ENCODE peak calls at places on chromosomes 6 and 20, in seven cellular contexts. P is IMR-90; N is ovary; D is cardiac muscle cell; U is CD8-positive, alpha-beta T cell; B is mammary epithelial cell; R is transverse colon. V is an unnamed sample.

GRCh38 chr6:46925563-46926253 is 4.0 kb upstream of the ADGRF5 start:
- DNase-seq in P (peak; percentile 35), N (no peak), D (no peak), U (no peak), B (peak; percentile 71), R (no peak), V (peak; percentile 22)

GRCh38 chr20:52047811-52048302 is 143.7 kb downstream of the ZFP64 start:
- DNase-seq in P (peak; percentile 67), N (no peak), D (no peak), U (peak; percentile 17), B (peak; percentile 33), R (no peak), V (no peak)

GRCh38 chr20:31674895-31675827 is 37.4 kb downstream of the COX4I2 start:
- DNase-seq in P (peak; percentile 64), N (no peak), D (no peak), U (peak; percentile 66), B (peak; percentile 78), R (peak; percentile 69), V (no peak)

GRCh38 chr20:22536956-22537756 is 47.2 kb downstream of the FOXA2 start:
- DNase-seq in P (no peak), N (no peak), D (no peak), U (no peak), B (no peak), R (no peak), V (no peak)

GRCh38 chr20:15032352-15032622 is 694.9 kb upstream of the FLRT3 start:
- DNase-seq in P (no peak), N (no peak), D (no peak), U (no peak), B (no peak), R (no peak), V (no peak)

GRCh38 chr6:13729891-13730290 is 18.3 kb upstream of the RANBP9 start:
- DNase-seq in P (peak; percentile 79), N (no peak), D (no peak), U (no peak), B (peak; percentile 76), R (no peak), V (no peak)

GRCh38 chr20:25058797-25059486 is 1.0 kb upstream of the ACSS1 start:
- DNase-seq in P (peak; percentile 3), N (peak; percentile 45), D (no peak), U (no peak), B (no peak), R (peak; percentile 39), V (no peak)

GRCh38 chr6:30615958-30616810 is 859 bp downstream of the PPP1R10 start:
- DNase-seq in P (no peak), N (no peak), D (peak; percentile 24), U (peak; percentile 33), B (no peak), R (no peak), V (no peak)

GRCh38 chr6:15796130-15796766 is 133.4 kb upstream of the DTNBP1 start:
- DNase-seq in P (no peak), N (no peak), D (no peak), U (no peak), B (no peak), R (no peak), V (no peak)

GRCh38 chr20:5511082-5511481 is 194.3 kb upstream of the PROKR2 start:
- DNase-seq in P (no peak), N (no peak), D (no peak), U (no peak), B (no peak), R (no peak), V (no peak)

GRCh38 chr6:37236921-37237320 is 20.7 kb upstream of the TBC1D22B start:
- DNase-seq in P (peak; percentile 39), N (no peak), D (no peak), U (no peak), B (peak; percentile 36), R (no peak), V (no peak)

GRCh38 chr6:77425676-77426075 is 37.6 kb downstream of the HTR1B start:
- DNase-seq in P (peak; percentile 50), N (no peak), D (no peak), U (no peak), B (no peak), R (no peak), V (no peak)

GRCh38 chr20:21360686-21361085 is 36.6 kb downstream of the NKX2-4 start:
- DNase-seq in P (peak; percentile 40), N (no peak), D (no peak), U (no peak), B (peak; percentile 5), R (no peak), V (no peak)

GRCh38 chr20:61886721-61887658 is 178.7 kb downstream of the TAF4 start:
- DNase-seq in P (peak; percentile 35), N (peak; percentile 43), D (peak; percentile 49), U (peak; percentile 28), B (peak; percentile 14), R (no peak), V (no peak)

GRCh38 chr20:35702051-35702823 is 3.0 kb downstream of the ROMO1 start:
- DNase-seq in P (peak; percentile 79), N (no peak), D (no peak), U (no peak), B (peak; percentile 14), R (no peak), V (no peak)

GRCh38 chr20:57392512-57393271 is 1.5 kb downstream of the RBM38 start:
- DNase-seq in P (no peak), N (peak; percentile 58), D (no peak), U (peak; percentile 88), B (no peak), R (peak; percentile 77), V (no peak)

GRCh38 chr6:7535498-7535897 is 6.0 kb upstream of the DSP start:
- DNase-seq in P (peak; percentile 73), N (no peak), D (no peak), U (no peak), B (peak; percentile 58), R (no peak), V (no peak)

GRCh38 chr6:44593539-44593944 is 206.0 kb downstream of the CDC5L start:
- DNase-seq in P (peak; percentile 58), N (no peak), D (peak; percentile 80), U (peak; percentile 70), B (no peak), R (peak; percentile 48), V (peak; percentile 66)

GRCh38 chr20:63896136-63896890 is 1.4 kb downstream of the DNAJC5 start:
- DNase-seq in P (peak; percentile 46), N (peak; percentile 48), D (peak; percentile 28), U (peak; percentile 18), B (peak; percentile 43), R (peak; percentile 65), V (peak; percentile 37)

GRCh38 chr6:4608361-4609115 is 167.7 kb upstream of the CDYL start:
- DNase-seq in P (no peak), N (no peak), D (no peak), U (no peak), B (no peak), R (no peak), V (no peak)

GRCh38 chr20:64011366-64011779 is 24.6 kb upstream of the C20orf204 start:
- DNase-seq in P (no peak), N (no peak), D (no peak), U (no peak), B (no peak), R (no peak), V (no peak)

GRCh38 chr6:146892283-146892612 is 293.5 kb downstream of the ADGB start:
- DNase-seq in P (no peak), N (no peak), D (no peak), U (no peak), B (no peak), R (no peak), V (no peak)

GRCh38 chr6:31540640-31541039 is 1.2 kb downstream of the DDX39B start:
- DNase-seq in P (no peak), N (no peak), D (no peak), U (no peak), B (no peak), R (no peak), V (no peak)

GRCh38 chr20:63529180-63529860 is 7.9 kb downstream of the PTK6 start:
- DNase-seq in P (no peak), N (no peak), D (no peak), U (no peak), B (no peak), R (no peak), V (no peak)

DNA sequence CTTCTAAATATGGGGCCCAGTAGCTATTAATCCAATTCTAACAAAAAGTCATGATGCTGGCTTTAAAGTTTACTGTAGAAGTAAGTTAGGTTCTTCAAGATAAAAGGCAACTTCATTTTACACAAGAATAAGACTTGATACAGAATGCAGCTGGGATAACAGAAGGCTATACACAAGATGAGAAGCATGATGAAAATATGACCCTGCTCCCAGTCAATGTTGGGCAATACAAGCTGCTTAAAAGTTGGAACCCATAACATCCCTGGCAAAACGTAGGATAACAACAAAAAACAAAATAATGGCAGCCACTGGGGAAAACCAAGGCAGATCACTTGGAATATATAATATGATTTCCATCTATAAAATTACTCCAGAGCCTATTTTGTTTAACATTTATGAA is 87.6 kb upstream of the RSPO3 start:
- DNase-seq in P (no peak), N (no peak), D (no peak), U (no peak), B (no peak), R (no peak), V (no peak)
- H3K9me3 ChIP-seq in P (no peaks in the 10 kb centered on the region), N (no peaks in the 10 kb centered on the region), D (no peaks in the 10 kb centered on the region), U (no peaks in the 10 kb centered on the region), B (no peaks in the 10 kb centered on the region), R (no peaks in the 10 kb centered on the region), V (no peaks in the 10 kb centered on the region)

DNA sequence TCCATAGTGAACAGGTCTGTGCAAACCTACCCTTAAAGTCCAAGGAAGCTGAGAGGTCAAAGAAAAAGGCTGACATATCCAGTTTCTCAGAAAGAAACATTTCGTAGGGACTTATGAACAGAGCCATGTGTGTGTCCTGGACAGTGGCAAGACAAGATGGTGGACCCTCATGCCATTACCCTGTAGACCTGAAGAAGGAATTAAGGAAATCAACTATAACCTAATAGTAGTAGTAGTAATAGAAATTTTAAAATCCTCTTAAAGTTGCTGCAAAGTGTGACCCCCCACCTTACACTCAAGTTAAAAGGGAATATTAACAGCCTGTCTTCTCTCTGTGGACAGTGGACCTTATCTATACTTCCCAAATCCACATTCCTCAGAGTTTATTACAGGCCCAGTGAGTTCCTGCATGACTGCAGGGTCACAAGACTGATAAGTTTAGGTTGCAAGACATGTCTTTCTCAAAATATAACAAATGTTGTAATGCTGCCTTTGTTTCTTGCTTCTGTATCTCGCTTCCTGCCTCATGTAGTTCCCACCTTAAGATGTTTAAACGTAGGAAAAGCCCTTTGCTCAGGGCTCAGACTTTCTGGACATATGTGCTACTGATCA is 10.6 kb downstream of the IL22RA2 start:
- DNase-seq in P (no peak), N (no peak), D (no peak), U (no peak), B (no peak), R (no peak), V (no peak)
- H3K9me3 ChIP-seq in P (peaks cover 6% of the 10 kb centered on the region), N (no peaks in the 10 kb centered on the region), D (no peaks in the 10 kb centered on the region), U (no peaks in the 10 kb centered on the region), B (peaks cover 4% of the 10 kb centered on the region), R (no peaks in the 10 kb centered on the region), V (no peaks in the 10 kb centered on the region)

DNA sequence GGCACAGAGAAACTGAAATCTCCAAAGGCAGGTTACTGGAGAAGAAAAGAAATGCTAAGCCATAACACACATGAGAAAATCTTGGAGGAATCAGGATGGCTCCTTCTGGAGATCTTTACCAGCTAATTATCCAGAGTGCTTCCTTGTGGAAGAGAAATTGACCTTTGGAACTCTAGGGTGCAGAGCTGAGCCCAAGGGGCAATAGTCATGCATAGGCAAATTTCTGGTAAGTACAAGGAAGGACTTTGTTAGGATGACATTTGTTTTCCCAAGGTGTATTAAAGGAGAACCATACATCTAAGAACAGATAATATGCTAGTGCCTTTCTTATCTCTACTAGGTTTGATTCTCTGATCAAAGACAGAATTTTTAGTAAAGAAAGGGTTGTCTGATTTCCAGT is 670.6 kb downstream of the DHX35 start:
- DNase-seq in P (no peak), N (no peak), D (no peak), U (no peak), B (no peak), R (no peak), V (no peak)
- H3K9me3 ChIP-seq in P (peaks cover 3% of the 10 kb centered on the region), N (no peaks in the 10 kb centered on the region), D (no peaks in the 10 kb centered on the region), U (no peaks in the 10 kb centered on the region), B (no peaks in the 10 kb centered on the region), R (no peaks in the 10 kb centered on the region), V (no peaks in the 10 kb centered on the region)

GRCh38 chr6:118872318-118872717 is 21.6 kb upstream of the ASF1A start:
- DNase-seq in P (no peak), N (no peak), D (no peak), U (no peak), B (no peak), R (no peak), V (no peak)
- H3K9me3 ChIP-seq in P (no peaks in the 10 kb centered on the region), N (no peaks in the 10 kb centered on the region), D (no peaks in the 10 kb centered on the region), U (no peaks in the 10 kb centered on the region), B (no peaks in the 10 kb centered on the region), R (peaks cover 3% of the 10 kb centered on the region), V (no peaks in the 10 kb centered on the region)